ENCODE peak calls at places on chromosomes 12 and 14, in four cellular contexts. W, C, I and P are unnamed samples.

GRCh38 chr12:109766251-109766778 is 52.7 kb downstream of the FAM222A start:
- DNase-seq in W (no peak), C (no peak), I (peak), P (no peak)

GRCh38 chr12:191541-191940 is 22.4 kb downstream of the SLC6A12 start:
- DNase-seq in W (no peak), C (no peak), I (no peak), P (peak)

GRCh38 chr12:89971880-89972279 is 263.2 kb upstream of the ATP2B1 start:
- DNase-seq in W (no peak), C (no peak), I (no peak), P (no peak)

GRCh38 chr12:104533134-104533533 is 76.4 kb downstream of the CHST11 start:
- DNase-seq in W (peak), C (no peak), I (no peak), P (no peak)

GRCh38 chr12:6095269-6095668 is 29.2 kb downstream of the VWF start:
- DNase-seq in W (no peak), C (no peak), I (peak), P (no peak)

GRCh38 chr12:86663173-86663572 is 407.0 kb upstream of the MGAT4C start:
- DNase-seq in W (no peak), C (no peak), I (no peak), P (no peak)

GRCh38 chr12:6049992-6050391 is 74.5 kb downstream of the VWF start:
- DNase-seq in W (no peak), C (no peak), I (no peak), P (no peak)

GRCh38 chr12:121970901-121971300 is 50.8 kb upstream of the BCL7A start:
- DNase-seq in W (no peak), C (no peak), I (no peak), P (no peak)

GRCh38 chr14:50527970-50528369 is 4.4 kb downstream of the MAP4K5 start:
- DNase-seq in W (no peak), C (no peak), I (no peak), P (peak)

GRCh38 chr14:74882103-74882920 is 596 bp downstream of the DLST start:
- DNase-seq in W (peak), C (peak), I (peak), P (peak)

GRCh38 chr12:79186506-79186905 is 321.9 kb downstream of the SYT1 start:
- DNase-seq in W (no peak), C (no peak), I (no peak), P (no peak)

GRCh38 chr12:49055978-49056754 is 4.4 kb downstream of the KMT2D start:
- DNase-seq in W (peak), C (no peak), I (no peak), P (peak)

GRCh38 chr12:40647651-40648050 is 44.6 kb upstream of the CNTN1 start:
- DNase-seq in W (no peak), C (no peak), I (no peak), P (no peak)

GRCh38 chr12:123363385-123363742 is 1.3 kb downstream of the SBNO1 start:
- DNase-seq in W (no peak), C (no peak), I (no peak), P (peak)

GRCh38 chr14:23579739-23580138 is 1.1 kb upstream of the JPH4 start:
- DNase-seq in W (no peak), C (no peak), I (no peak), P (no peak)

GRCh38 chr12:77124767-77125166 is 59.4 kb upstream of the E2F7 start:
- DNase-seq in W (no peak), C (no peak), I (no peak), P (peak)

GRCh38 chr12:18415227-18415626 is 153.9 kb downstream of the PIK3C2G start:
- DNase-seq in W (no peak), C (no peak), I (no peak), P (no peak)
- TF ChIP-seq CTCF in W (no peak), C (no peak), I (no peak), P (no peak)

GRCh38 chr14:38618514-38618913 is 362.6 kb upstream of the CLEC14A start:
- DNase-seq in W (no peak), C (no peak), I (no peak), P (no peak)
- TF ChIP-seq CTCF in W (no peak), C (no peak), I (no peak), P (no peak)

DNA sequence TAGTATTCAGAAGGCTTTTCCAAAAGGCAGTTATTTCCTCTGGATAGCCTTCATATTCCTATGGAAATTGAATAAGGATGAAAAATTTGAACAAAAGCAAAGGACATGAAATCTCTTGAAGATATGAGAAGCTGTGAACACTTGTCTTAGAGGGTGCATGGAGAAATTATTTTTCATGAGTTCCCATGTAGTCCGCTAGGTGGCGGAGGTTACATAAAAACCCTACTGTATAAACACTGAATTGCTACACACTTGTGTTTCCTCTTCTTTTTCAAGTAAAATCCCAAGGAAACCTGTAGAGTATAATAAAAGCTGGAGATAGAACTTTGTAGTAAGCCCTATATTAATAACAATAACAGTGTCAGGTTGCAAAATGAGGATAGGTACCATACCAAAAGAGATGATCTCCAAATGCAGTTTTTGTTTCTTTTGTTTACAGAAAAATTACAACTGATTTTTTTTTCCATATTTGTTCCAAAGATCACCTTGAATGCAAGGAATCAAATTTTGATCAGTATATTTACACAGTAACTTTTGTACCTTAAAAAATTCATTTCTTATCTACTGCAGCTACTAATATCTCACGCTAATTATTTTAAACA is 37.8 kb upstream of the OR4E1 start:
- DNase-seq in W (peak), C (no peak), I (no peak), P (peak)
- TF ChIP-seq CTCF in W (peak), C (no peak), I (no peak), P (peak)

GRCh38 chr14:66662374-66662773 is 154.4 kb downstream of the GPHN start:
- DNase-seq in W (no peak), C (no peak), I (no peak), P (peak)
- TF ChIP-seq CTCF in W (no peak), C (no peak), I (no peak), P (peak)

GRCh38 chr14:93135399-93135798 is 19.7 kb upstream of the ITPK1 start:
- DNase-seq in W (no peak), C (no peak), I (no peak), P (no peak)

GRCh38 chr14:93142854-93143652 is 27.3 kb upstream of the ITPK1 start:
- DNase-seq in W (no peak), C (no peak), I (no peak), P (no peak)

GRCh38 chr14:93133476-93133875 is 17.8 kb upstream of the ITPK1 start:
- DNase-seq in W (no peak), C (no peak), I (no peak), P (peak)

GRCh38 chr14:93136009-93136408 is 20.3 kb upstream of the ITPK1 start:
- DNase-seq in W (no peak), C (no peak), I (no peak), P (no peak)

GRCh38 chr14:93137864-93138263 is 22.1 kb upstream of the ITPK1 start:
- DNase-seq in W (peak), C (no peak), I (no peak), P (peak)
- TF ChIP-seq CTCF in W (no peak), C (no peak), I (no peak), P (no peak)

DNA sequence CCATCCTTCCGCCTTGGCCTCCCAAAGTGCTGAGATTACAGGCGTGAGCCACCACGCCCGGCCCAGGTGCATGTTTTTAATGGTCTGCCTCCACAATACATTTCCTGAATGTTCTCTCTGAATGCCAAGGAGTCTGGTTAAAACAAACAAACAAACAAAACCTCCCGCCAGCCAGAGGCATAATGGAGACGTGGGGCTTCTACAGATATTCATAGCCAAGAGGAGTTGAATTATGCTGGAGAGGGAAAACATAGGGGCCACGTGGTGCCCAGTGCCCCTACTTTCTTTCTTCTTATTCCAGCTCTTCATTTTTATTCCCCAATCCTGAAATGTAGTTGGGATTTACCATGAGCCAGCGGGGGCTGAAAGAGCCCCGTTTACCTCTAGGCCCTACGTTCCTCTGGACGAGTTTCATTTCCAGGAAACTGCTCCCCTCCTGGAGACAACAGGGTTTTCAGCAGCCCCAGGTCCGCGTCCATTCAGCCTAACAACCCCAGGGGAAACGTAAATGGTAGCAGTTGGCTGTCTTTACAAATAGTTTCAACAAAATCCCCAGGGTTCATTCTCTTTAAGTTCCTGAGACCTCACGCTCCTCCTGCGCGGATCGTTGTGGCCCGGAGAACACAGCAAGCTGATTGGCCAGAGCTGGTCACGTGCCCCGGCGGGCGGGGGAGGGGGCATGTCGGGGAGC is 108.5 kb upstream of the ESRRB start:
- DNase-seq in W (peak), C (peak), I (peak), P (peak)
- TF ChIP-seq CTCF in W (no peak), C (no peak), I (no peak), P (peak)